ENCODE peak calls at places on chromosomes 12 and 14, in five cellular contexts. F is B cell, N is GM13976, D is AG09319, W is dorsolateral prefrontal cortex. H is an unnamed sample.

GRCh38 chr14:22200977-22201605 is 387.9 kb downstream of the DAD1 start:
- DNase-seq in F (peak; percentile 33), N (peak; percentile 22), D (no peak), W (no peak), H (peak; percentile 18)

GRCh38 chr14:68094158-68094557 is 274.6 kb downstream of the RAD51B start:
- DNase-seq in F (no peak), N (no peak), D (no peak), W (no peak), H (no peak)

GRCh38 chr12:1532367-1532752 is 62.0 kb downstream of the FBXL14 start:
- DNase-seq in F (no peak), N (no peak), D (no peak), W (no peak), H (no peak)

GRCh38 chr14:53613404-53614253 is 343.0 kb downstream of the BMP4 start:
- DNase-seq in F (peak; percentile 68), N (peak; percentile 73), D (no peak), W (no peak), H (peak; percentile 72)

GRCh38 chr12:42484996-42485395 is 104.5 kb downstream of the PRICKLE1 start:
- DNase-seq in F (no peak), N (no peak), D (no peak), W (no peak), H (no peak)

GRCh38 chr12:124757329-124757728 is 106.3 kb downstream of the SCARB1 start:
- DNase-seq in F (no peak), N (no peak), D (no peak), W (no peak), H (no peak)

GRCh38 chr12:40745386-40745785 is 53.1 kb downstream of the CNTN1 start:
- DNase-seq in F (no peak), N (no peak), D (no peak), W (no peak), H (no peak)

GRCh38 chr12:113059071-113059595 is 2.6 kb downstream of the DTX1 start:
- DNase-seq in F (no peak), N (no peak), D (no peak), W (no peak), H (no peak)

GRCh38 chr12:130031571-130032189 is 127.9 kb upstream of the TMEM132D start:
- DNase-seq in F (peak; percentile 55), N (peak; percentile 75), D (no peak), W (no peak), H (peak; percentile 77)

GRCh38 chr14:77024171-77024627 is 4.3 kb downstream of the IRF2BPL start:
- DNase-seq in F (no peak), N (peak; percentile 48), D (no peak), W (no peak), H (no peak)

GRCh38 chr12:51127050-51127729 is 43.8 kb upstream of the CSRNP2 start:
- DNase-seq in F (no peak), N (no peak), D (no peak), W (no peak), H (no peak)

GRCh38 chr14:32567543-32568384 is 238.7 kb downstream of the AKAP6 start:
- DNase-seq in F (no peak), N (no peak), D (no peak), W (no peak), H (no peak)

GRCh38 chr14:92456215-92457017 is 57.2 kb upstream of the RIN3 start:
- DNase-seq in F (peak; percentile 42), N (peak; percentile 82), D (peak; percentile 54), W (no peak), H (peak; percentile 60)

GRCh38 chr12:122123761-122124145 is 45.2 kb downstream of the MLXIP start:
- DNase-seq in F (no peak), N (no peak), D (no peak), W (no peak), H (no peak)

GRCh38 chr12:76455582-76456345 is 103.8 kb downstream of the OSBPL8 start:
- DNase-seq in F (peak; percentile 39), N (peak; percentile 47), D (peak; percentile 56), W (no peak), H (peak; percentile 47)

GRCh38 chr12:78034025-78034424 is 203.3 kb downstream of the NAV3 start:
- DNase-seq in F (no peak), N (no peak), D (peak; percentile 44), W (no peak), H (no peak)

GRCh38 chr12:100795193-100796179 is 910 bp downstream of the ANO4 start:
- DNase-seq in F (no peak), N (no peak), D (no peak), W (no peak), H (no peak)

GRCh38 chr12:80936642-80937390 is 918 bp downstream of the LIN7A start:
- DNase-seq in F (no peak), N (peak; percentile 56), D (no peak), W (peak; percentile 53), H (peak; percentile 63)

GRCh38 chr12:12717586-12718381 is 616 bp downstream of the CDKN1B start:
- DNase-seq in F (peak; percentile 46), N (no peak), D (no peak), W (no peak), H (peak; percentile 22)

GRCh38 chr14:68405959-68406358 is 386.9 kb downstream of the ZFP36L1 start:
- DNase-seq in F (no peak), N (no peak), D (no peak), W (no peak), H (no peak)

GRCh38 chr14:34258318-34258717 is 203.7 kb downstream of the SPTSSA start:
- DNase-seq in F (no peak), N (no peak), D (no peak), W (no peak), H (no peak)

GRCh38 chr14:71742491-71742890 is 189.7 kb upstream of the RGS6 start:
- DNase-seq in F (no peak), N (no peak), D (no peak), W (no peak), H (no peak)

GRCh38 chr14:66910306-66910705 is 278.9 kb upstream of the GARIN2 start:
- DNase-seq in F (no peak), N (no peak), D (no peak), W (no peak), H (no peak)

GRCh38 chr12:70241845-70242244 is 1.4 kb upstream of the CNOT2 start:
- DNase-seq in F (no peak), N (no peak), D (no peak), W (no peak), H (no peak)

GRCh38 chr14:64786296-64787149 is 82.3 kb downstream of the PLEKHG3 start:
- DNase-seq in F (no peak), N (no peak), D (no peak), W (no peak), H (no peak)

GRCh38 chr14:64778114-64778754 is 74.0 kb downstream of the PLEKHG3 start:
- DNase-seq in F (no peak), N (no peak), D (no peak), W (no peak), H (no peak)

GRCh38 chr14:64784006-64784405 is 79.8 kb downstream of the PLEKHG3 start:
- DNase-seq in F (no peak), N (no peak), D (no peak), W (no peak), H (no peak)

GRCh38 chr14:64779472-64779871 is 75.2 kb downstream of the PLEKHG3 start:
- DNase-seq in F (no peak), N (no peak), D (no peak), W (no peak), H (no peak)

DNA sequence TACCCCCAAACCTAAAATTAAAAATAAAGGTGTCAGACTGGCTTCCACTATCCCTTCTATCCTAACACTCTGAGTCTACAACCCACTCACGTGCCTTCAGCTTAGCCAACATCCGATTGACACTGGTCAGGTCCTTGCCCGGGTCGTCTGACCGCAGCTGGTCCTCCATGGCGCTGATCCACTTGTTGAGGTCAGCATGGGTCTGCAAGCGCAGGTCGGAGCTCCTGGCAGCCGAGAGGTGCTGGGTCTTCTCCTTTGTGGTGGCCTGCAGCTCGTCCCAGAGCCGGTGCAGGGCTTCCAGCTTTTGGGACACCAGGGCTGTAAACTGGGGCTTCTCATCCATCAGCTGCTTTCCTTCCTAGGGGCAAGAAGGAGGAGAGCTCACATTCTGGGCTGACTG is 78.0 kb downstream of the PLEKHG3 start:
- DNase-seq in F (no peak), N (no peak), D (no peak), W (no peak), H (no peak)
- TF ChIP-seq CTCF in F (no peak), N (no peak), D (no peak), W (no peak), H (no peak)

DNA sequence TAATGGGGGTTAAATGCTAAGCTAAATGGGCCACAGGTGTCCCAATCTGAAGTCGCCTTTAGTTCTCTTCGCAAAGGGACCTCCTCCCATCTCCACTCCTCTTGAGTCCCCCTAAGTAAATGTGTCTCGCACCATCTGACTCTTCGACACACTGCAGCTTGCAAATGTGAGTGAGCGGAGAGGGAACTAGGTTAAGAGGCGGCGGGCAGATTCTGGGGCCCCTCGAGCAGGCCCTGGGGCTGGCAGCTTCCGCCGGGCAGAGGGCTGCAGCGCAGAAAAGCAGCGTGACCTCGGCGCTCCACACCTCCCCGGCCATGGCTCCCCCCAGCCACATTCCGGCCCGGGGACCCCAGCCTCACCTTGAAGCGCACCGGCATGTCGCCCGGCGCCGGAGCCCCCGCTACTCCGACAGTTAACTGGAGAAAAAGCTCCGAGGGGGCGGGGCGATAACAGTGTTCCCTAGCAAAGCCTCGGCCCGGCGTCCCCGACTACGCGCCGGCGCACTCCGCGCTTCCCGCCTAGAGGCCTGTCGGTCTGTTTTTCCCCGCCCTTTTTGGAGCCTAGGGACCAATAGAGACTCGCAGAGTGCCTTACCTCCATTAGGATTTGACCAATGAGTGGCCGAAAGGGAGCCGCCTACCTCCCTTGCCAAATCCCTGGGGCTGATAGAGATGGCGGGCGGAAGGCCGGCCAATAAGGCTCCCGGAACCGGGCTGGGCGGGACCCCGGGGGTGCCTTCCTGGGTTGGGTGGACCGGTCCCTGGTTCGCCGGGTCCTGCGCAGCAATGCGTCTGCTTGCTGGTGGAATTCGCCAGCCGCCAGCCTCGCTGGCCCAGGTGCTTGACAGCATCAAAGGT is at the start of gene MDM1:
- DNase-seq in F (peak; percentile 97), N (peak; percentile 97), D (peak; percentile 91), W (peak; percentile 97), H (peak; percentile 95)
- TF ChIP-seq CTCF in F (no peak), N (no peak), D (no peak), W (peak; percentile 14), H (no peak)

GRCh38 chr14:55749201-55749812 is 169.3 kb downstream of the KTN1 start:
- DNase-seq in F (no peak), N (no peak), D (no peak), W (no peak), H (no peak)

GRCh38 chr14:55746533-55746932 is 166.5 kb downstream of the KTN1 start:
- DNase-seq in F (no peak), N (no peak), D (no peak), W (no peak), H (no peak)

GRCh38 chr14:55747186-55747585 is 167.2 kb downstream of the KTN1 start:
- DNase-seq in F (no peak), N (no peak), D (no peak), W (no peak), H (no peak)

GRCh38 chr14:55752580-55753365 is 172.8 kb downstream of the KTN1 start:
- DNase-seq in F (no peak), N (no peak), D (peak; percentile 7), W (no peak), H (no peak)

DNA sequence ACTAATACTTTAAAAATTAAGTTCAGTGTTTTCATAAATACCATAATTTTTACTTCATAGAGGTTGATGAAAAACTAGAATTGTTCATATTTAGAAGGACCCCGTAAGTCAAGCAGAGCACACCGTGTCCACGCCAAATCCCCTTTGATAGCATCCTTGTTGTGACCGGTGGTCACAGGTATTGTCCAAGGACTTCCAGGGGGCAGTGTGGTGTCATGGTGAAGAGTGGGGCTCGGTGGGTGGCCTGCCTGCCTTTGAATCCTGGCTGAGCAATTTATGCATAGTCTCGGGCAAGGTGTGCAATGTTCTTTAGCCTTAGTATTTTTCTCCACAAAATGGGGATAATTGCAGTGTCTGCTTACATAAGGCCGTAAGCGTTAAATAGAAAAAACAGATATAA is 169.9 kb downstream of the KTN1 start:
- DNase-seq in F (no peak), N (no peak), D (no peak), W (no peak), H (no peak)
- TF ChIP-seq CTCF in F (no peak), N (no peak), D (no peak), W (no peak), H (no peak)

GRCh38 chr12:24778486-24779304 is 170.2 kb downstream of the BCAT1 start:
- DNase-seq in F (peak; percentile 57), N (peak; percentile 30), D (peak; percentile 19), W (no peak), H (peak; percentile 29)
- TF ChIP-seq CTCF in F (peak; percentile 70), N (peak; percentile 37), D (peak; percentile 45), W (peak; percentile 46), H (peak; percentile 48)

H was measured in GM13977.